ENCODE peak calls at places on chromosome 11, in six cellular contexts. One of them, this sample, is unnamed. For H3K4me1, the result is how much of the 10 kb centered on the place peaks cover.

GRCh38 chr11:117625237-117625636 is 171.8 kb downstream of the DSCAML1 start:
- DNase-seq in psoas muscle: no peak
- DNase-seq in fibroblast of lung: no peak
- DNase-seq in neural progenitor cell: no peak
- DNase-seq in GM23338: no peak
- DNase-seq in heart right ventricle: no peak
- DNase-seq in this sample: no peak

GRCh38 chr11:100918551-100919500 is 210.8 kb downstream of the PGR start:
- DNase-seq in fibroblast of lung: peak
- DNase-seq in GM23338: no peak
- DNase-seq in psoas muscle: no peak
- DNase-seq in heart right ventricle: no peak
- DNase-seq in neural progenitor cell: peak
- DNase-seq in this sample: no peak

GRCh38 chr11:72189448-72190250 is 2.3 kb upstream of the FOLR1 start:
- DNase-seq in neural progenitor cell: peak
- DNase-seq in GM23338: peak
- DNase-seq in psoas muscle: no peak
- DNase-seq in heart right ventricle: no peak
- DNase-seq in fibroblast of lung: peak
- DNase-seq in this sample: no peak

GRCh38 chr11:114134870-114135269 is 75.4 kb downstream of the ZBTB16 start:
- DNase-seq in GM23338: no peak
- DNase-seq in neural progenitor cell: no peak
- DNase-seq in heart right ventricle: no peak
- DNase-seq in fibroblast of lung: peak
- DNase-seq in psoas muscle: no peak
- DNase-seq in this sample: no peak

GRCh38 chr11:111539426-111540113 is 950 bp upstream of the LAYN start:
- DNase-seq in neural progenitor cell: no peak
- DNase-seq in heart right ventricle: no peak
- DNase-seq in GM23338: no peak
- DNase-seq in fibroblast of lung: no peak
- DNase-seq in psoas muscle: no peak
- DNase-seq in this sample: no peak

GRCh38 chr11:46278387-46279173 is 1.1 kb downstream of the CREB3L1 start:
- DNase-seq in GM23338: peak
- DNase-seq in neural progenitor cell: peak
- DNase-seq in heart right ventricle: peak
- DNase-seq in fibroblast of lung: peak
- DNase-seq in psoas muscle: peak
- DNase-seq in this sample: no peak

GRCh38 chr11:44315947-44316387 is 6.0 kb upstream of the ALX4 start:
- DNase-seq in GM23338: peak
- DNase-seq in neural progenitor cell: peak
- DNase-seq in psoas muscle: peak
- DNase-seq in fibroblast of lung: peak
- DNase-seq in heart right ventricle: no peak
- DNase-seq in this sample: peak

GRCh38 chr11:85947431-85948272 is 92.5 kb downstream of the CCDC83 start:
- DNase-seq in GM23338: no peak
- DNase-seq in heart right ventricle: no peak
- DNase-seq in fibroblast of lung: peak
- DNase-seq in neural progenitor cell: no peak
- DNase-seq in psoas muscle: no peak
- DNase-seq in this sample: no peak

GRCh38 chr11:8219257-8220021 is 44.2 kb downstream of the LMO1 start:
- DNase-seq in neural progenitor cell: peak
- DNase-seq in psoas muscle: no peak
- DNase-seq in fibroblast of lung: peak
- DNase-seq in GM23338: peak
- DNase-seq in heart right ventricle: no peak
- DNase-seq in this sample: no peak
- H3K27ac ChIP-seq in neural progenitor cell: no peak
- H3K27ac ChIP-seq in psoas muscle: no peak
- H3K27ac ChIP-seq in fibroblast of lung: no peak
- H3K27ac ChIP-seq in GM23338: no peak
- H3K27ac ChIP-seq in heart right ventricle: no peak
- H3K27ac ChIP-seq in this sample: no peak

GRCh38 chr11:1882265-1883238 is 9.1 kb downstream of the PRR33 start:
- DNase-seq in heart right ventricle: peak
- DNase-seq in fibroblast of lung: peak
- DNase-seq in psoas muscle: peak
- DNase-seq in GM23338: peak
- DNase-seq in neural progenitor cell: peak
- DNase-seq in this sample: peak

GRCh38 chr11:1881442-1882264 is 10.0 kb downstream of the PRR33 start:
- DNase-seq in neural progenitor cell: no peak
- DNase-seq in psoas muscle: peak
- DNase-seq in heart right ventricle: peak
- DNase-seq in fibroblast of lung: no peak
- DNase-seq in GM23338: no peak
- DNase-seq in this sample: no peak

GRCh38 chr11:1884123-1884415 is 7.6 kb downstream of the PRR33 start:
- DNase-seq in heart right ventricle: no peak
- DNase-seq in fibroblast of lung: no peak
- DNase-seq in psoas muscle: no peak
- DNase-seq in neural progenitor cell: no peak
- DNase-seq in GM23338: no peak
- DNase-seq in this sample: no peak

GRCh38 chr11:1880746-1881441 is 10.8 kb downstream of the PRR33 start:
- DNase-seq in heart right ventricle: no peak
- DNase-seq in neural progenitor cell: no peak
- DNase-seq in psoas muscle: no peak
- DNase-seq in fibroblast of lung: no peak
- DNase-seq in GM23338: no peak
- DNase-seq in this sample: peak

GRCh38 chr11:1883342-1884122 is 8.2 kb downstream of the PRR33 start:
- DNase-seq in neural progenitor cell: no peak
- DNase-seq in psoas muscle: no peak
- DNase-seq in GM23338: no peak
- DNase-seq in fibroblast of lung: no peak
- DNase-seq in heart right ventricle: no peak
- DNase-seq in this sample: peak
- H3K4me1 ChIP-seq in neural progenitor cell: under half
- H3K4me1 ChIP-seq in psoas muscle: under half
- H3K4me1 ChIP-seq in GM23338: under half
- H3K4me1 ChIP-seq in fibroblast of lung: under half
- H3K4me1 ChIP-seq in heart right ventricle: half or more
- H3K4me1 ChIP-seq in this sample: under half

GRCh38 chr11:27373856-27374602 is 11.0 kb upstream of the CCDC34 start:
- DNase-seq in GM23338: no peak
- DNase-seq in heart right ventricle: no peak
- DNase-seq in psoas muscle: no peak
- DNase-seq in fibroblast of lung: no peak
- DNase-seq in neural progenitor cell: no peak
- DNase-seq in this sample: no peak
- H3K4me3 ChIP-seq in GM23338: no peak
- H3K4me3 ChIP-seq in heart right ventricle: no peak
- H3K4me3 ChIP-seq in psoas muscle: no peak
- H3K4me3 ChIP-seq in fibroblast of lung: no peak
- H3K4me3 ChIP-seq in neural progenitor cell: no peak
- H3K4me3 ChIP-seq in this sample: no peak

GRCh38 chr11:70567680-70568503 is 169.6 kb downstream of the CTTN start:
- DNase-seq in GM23338: peak
- DNase-seq in neural progenitor cell: peak
- DNase-seq in psoas muscle: peak
- DNase-seq in heart right ventricle: peak
- DNase-seq in fibroblast of lung: peak
- DNase-seq in this sample: peak
- H3K27ac ChIP-seq in GM23338: peak
- H3K27ac ChIP-seq in neural progenitor cell: no peak
- H3K27ac ChIP-seq in psoas muscle: peak
- H3K27ac ChIP-seq in heart right ventricle: peak
- H3K27ac ChIP-seq in fibroblast of lung: no peak
- H3K27ac ChIP-seq in this sample: peak